ENCODE peak calls at places on chromosome 6, in five cellular contexts. Z, N, D, L and W are unnamed samples.

GRCh38 chr6:47251396-47251795 is 58.3 kb downstream of the TNFRSF21 start:
- DNase-seq in Z (no peak), N (no peak), D (no peak), L (no peak), W (no peak)

GRCh38 chr6:40166963-40167362 is 232.7 kb upstream of the MOCS1 start:
- DNase-seq in Z (no peak), N (no peak), D (no peak), L (no peak), W (no peak)

GRCh38 chr6:84524636-84525035 is 239.8 kb downstream of the TBX18 start:
- DNase-seq in Z (no peak), N (no peak), D (no peak), L (no peak), W (no peak)

GRCh38 chr6:105509506-105510331 is 106.8 kb upstream of the PREP start:
- DNase-seq in Z (peak), N (peak), D (no peak), L (no peak), W (no peak)

GRCh38 chr6:53263915-53264314 is 84.8 kb downstream of the ELOVL5 start:
- DNase-seq in Z (no peak), N (no peak), D (no peak), L (no peak), W (no peak)

GRCh38 chr6:73903155-73903554 is 207.2 kb downstream of the CD109 start:
- DNase-seq in Z (no peak), N (no peak), D (no peak), L (no peak), W (no peak)

GRCh38 chr6:105164418-105164817 is 15.4 kb downstream of the POPDC3 start:
- DNase-seq in Z (no peak), N (peak), D (no peak), L (peak), W (no peak)

GRCh38 chr6:111566222-111566717 is 39.4 kb downstream of the TRAF3IP2 start:
- DNase-seq in Z (no peak), N (no peak), D (no peak), L (no peak), W (no peak)

GRCh38 chr6:75349262-75349984 is 64.8 kb upstream of the TMEM30A start:
- DNase-seq in Z (peak), N (no peak), D (peak), L (peak), W (peak)

GRCh38 chr6:44976677-44977405 is 351.3 kb upstream of the RUNX2 start:
- DNase-seq in Z (no peak), N (no peak), D (peak), L (no peak), W (no peak)

GRCh38 chr6:44972710-44973109 is 355.4 kb upstream of the RUNX2 start:
- DNase-seq in Z (no peak), N (no peak), D (no peak), L (no peak), W (no peak)

GRCh38 chr6:44980841-44981240 is 347.3 kb upstream of the RUNX2 start:
- DNase-seq in Z (no peak), N (no peak), D (no peak), L (no peak), W (no peak)

GRCh38 chr6:44974511-44974910 is 353.6 kb upstream of the RUNX2 start:
- DNase-seq in Z (no peak), N (no peak), D (no peak), L (no peak), W (no peak)

DNA sequence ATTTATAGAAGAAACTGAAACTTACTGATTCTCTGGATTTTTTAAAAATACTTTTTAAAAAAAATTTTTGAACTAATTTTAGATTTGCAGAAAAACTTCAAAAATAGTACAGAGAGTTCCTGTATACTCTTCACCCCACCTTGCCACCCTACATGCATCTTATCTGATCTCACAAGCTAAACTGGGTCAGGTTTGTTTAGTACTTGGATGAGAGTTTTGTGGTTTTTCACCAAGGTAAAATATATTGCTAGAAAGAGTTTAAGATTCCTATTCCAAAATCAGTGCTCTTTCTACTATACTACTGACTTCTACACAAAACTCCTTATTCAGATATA is 350.8 kb upstream of the RUNX2 start:
- DNase-seq in Z (no peak), N (no peak), D (no peak), L (no peak), W (no peak)
- H3K4me3 ChIP-seq in Z (no peak), N (no peak), D (no peak), L (no peak), W (no peak)

GRCh38 chr6:710601-711571 is 17.9 kb upstream of the EXOC2 start:
- DNase-seq in Z (peak), N (peak), D (peak), L (peak), W (peak)
- H3K27ac ChIP-seq in Z (no peak), N (peak), D (peak), L (peak), W (no peak)

DNA sequence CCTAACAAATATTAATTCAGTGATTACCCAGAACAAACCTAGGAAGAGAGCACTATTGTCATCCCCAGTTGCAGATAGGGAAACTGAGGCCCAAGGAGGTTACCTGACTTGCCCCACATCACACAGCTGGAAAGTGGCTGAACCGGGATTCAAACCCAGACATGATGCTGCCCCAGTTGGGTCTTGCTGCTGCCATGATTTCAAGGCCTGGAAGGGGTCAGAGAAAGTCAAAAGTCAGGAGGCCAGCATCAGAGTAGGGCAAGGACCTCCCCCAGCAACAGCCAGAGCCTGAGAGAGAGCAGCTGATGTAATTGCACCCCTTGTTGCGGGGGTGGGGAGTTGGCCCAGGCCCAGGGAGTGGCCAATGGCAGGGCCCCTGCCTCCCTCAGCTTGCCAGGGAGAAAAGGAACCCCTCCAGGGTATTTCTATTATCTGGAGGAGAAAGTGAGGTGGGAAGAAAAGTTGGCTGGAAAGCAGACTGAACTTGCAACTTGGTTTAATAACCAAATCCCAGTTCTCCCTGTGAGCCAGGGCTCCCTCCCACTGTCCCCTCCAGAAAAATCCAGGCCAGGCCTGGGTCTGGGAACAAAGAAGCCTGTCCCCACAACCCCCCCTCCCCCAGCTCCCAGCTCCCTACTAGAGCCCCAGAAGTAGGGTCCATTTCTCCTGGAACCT is 83.6 kb downstream of the MRPL14 start:
- DNase-seq in Z (no peak), N (peak), D (no peak), L (no peak), W (peak)
- H3K4me3 ChIP-seq in Z (no peak), N (no peak), D (no peak), L (no peak), W (no peak)

DNA sequence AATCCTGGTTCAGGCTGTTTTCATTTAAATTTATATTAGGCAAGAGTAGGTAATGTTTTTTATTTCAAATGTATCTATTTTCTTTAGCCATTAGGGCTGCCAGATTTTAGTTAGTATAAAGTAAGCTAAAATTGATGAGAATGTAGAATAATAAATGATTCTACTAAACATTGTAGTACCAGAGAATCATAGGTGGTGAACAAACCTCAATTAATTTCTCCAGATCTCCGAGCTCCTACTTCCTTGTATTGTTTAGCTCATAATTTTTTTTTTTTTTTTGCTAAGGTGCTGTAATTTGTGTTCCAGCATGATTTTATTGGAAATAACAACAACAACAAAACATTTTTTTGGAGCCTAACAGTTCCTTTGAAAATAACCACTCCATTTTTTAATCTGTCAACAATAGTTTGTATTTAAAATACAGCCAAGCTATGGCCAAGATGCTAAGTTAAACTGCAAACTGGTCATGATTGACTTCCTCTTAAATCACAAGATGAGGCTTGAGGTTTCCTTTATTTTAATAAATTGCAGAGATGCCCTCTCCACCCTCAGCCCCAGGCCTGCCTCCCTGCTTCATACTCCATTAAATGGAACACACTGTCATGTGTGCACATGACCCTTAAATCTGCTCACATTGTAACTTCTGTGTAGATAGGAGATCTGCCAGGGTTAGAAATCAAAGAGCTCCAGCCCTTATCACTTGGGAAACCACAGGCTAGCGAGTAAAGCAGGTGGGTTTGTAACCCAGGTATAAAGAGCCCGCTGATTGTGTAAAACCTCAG is 20.6 kb downstream of the DUSP22 start:
- DNase-seq in Z (no peak), N (no peak), D (no peak), L (no peak), W (peak)
- H3K27ac ChIP-seq in Z (no peak), N (peak), D (no peak), L (no peak), W (no peak)